ENCODE peak calls at places on chromosomes 2 and 18, in eight cellular contexts. O, J, Z, D, Y, W, V and U are unnamed samples.

GRCh38 chr2:134550566-134551164 is 168.1 kb downstream of the TMEM163 start:
- DNase-seq in O (no peak), D (no peak), Z (no peak), W (no peak), V (no peak), Y (no peak), J (no peak), U (no peak)

GRCh38 chr2:186977433-186978045 is 128.6 kb upstream of the ZSWIM2 start:
- DNase-seq in V (no peak), D (no peak), J (no peak), W (no peak), O (no peak), Y (no peak), Z (no peak), U (no peak)

GRCh38 chr18:53739700-53740099 is 484.8 kb downstream of the MBD2 start:
- DNase-seq in W (no peak), J (no peak), Z (no peak), O (no peak), V (no peak), D (no peak), Y (no peak), U (no peak)

GRCh38 chr2:182115258-182115657 is 129.6 kb downstream of the PPP1R1C start:
- DNase-seq in Y (no peak), O (no peak), J (no peak), Z (no peak), W (no peak), D (no peak), V (peak; percentile 62), U (no peak)

GRCh38 chr2:21078296-21078695 is 34.4 kb upstream of the APOB start:
- DNase-seq in V (no peak), W (no peak), Y (no peak), O (no peak), Z (no peak), J (no peak), D (no peak), U (no peak)

GRCh38 chr18:74476154-74476553 is 19.0 kb upstream of the DIPK1C start:
- DNase-seq in W (no peak), O (peak; percentile 6), V (no peak), J (peak; percentile 8), Z (no peak), D (no peak), Y (peak; percentile 7), U (no peak)

GRCh38 chr2:209771474-209772292 is at the start of gene UNC80:
- DNase-seq in D (no peak), O (peak; percentile 37), J (peak; percentile 36), Z (peak; percentile 67), V (peak; percentile 36), W (no peak), Y (no peak), U (peak; percentile 69)

GRCh38 chr18:77141401-77142118 is 9.0 kb upstream of the MBP start:
- DNase-seq in J (no peak), V (no peak), O (no peak), Z (no peak), Y (no peak), W (no peak), D (no peak), U (no peak)

GRCh38 chr2:212066546-212066945 is 472.1 kb downstream of the ERBB4 start:
- DNase-seq in D (no peak), W (no peak), V (no peak), Z (no peak), J (no peak), Y (no peak), O (no peak), U (no peak)

GRCh38 chr2:118849226-118850170 is 2.0 kb upstream of the EN1 start:
- DNase-seq in Z (no peak), J (no peak), D (no peak), V (no peak), W (no peak), O (no peak), Y (no peak), U (no peak)

GRCh38 chr2:239858179-239858578 is 167.0 kb downstream of the NDUFA10 start:
- DNase-seq in O (no peak), Z (no peak), V (no peak), W (no peak), J (no peak), Y (no peak), D (no peak), U (no peak)

GRCh38 chr2:151183072-151183580 is 78.5 kb downstream of the RBM43 start:
- DNase-seq in J (no peak), V (no peak), Y (no peak), O (no peak), D (no peak), W (no peak), Z (no peak), U (no peak)

GRCh38 chr2:667332-668000 is 9.7 kb downstream of the TMEM18 start:
- DNase-seq in Y (peak; percentile 61), D (no peak), W (no peak), J (peak; percentile 85), Z (no peak), V (peak; percentile 65), O (peak; percentile 73), U (peak; percentile 84)

GRCh38 chr2:179460530-179460929 is 195.9 kb upstream of the SESTD1 start:
- DNase-seq in Y (peak; percentile 54), J (peak; percentile 96), W (no peak), D (no peak), O (peak; percentile 97), V (peak; percentile 93), Z (peak; percentile 47), U (peak; percentile 98)

GRCh38 chr2:9462872-9463697 is 11.3 kb upstream of the IAH1 start:
- DNase-seq in V (no peak), W (no peak), J (peak; percentile 32), Y (no peak), O (no peak), D (no peak), Z (no peak), U (no peak)